ENCODE peak calls at places on chromosomes 3 and 15, in eight cellular contexts. One of them, this sample, is unnamed.

GRCh38 chr15:55669226-55669625 is 73.7 kb downstream of the PRTG start:
- DNase-seq in sigmoid colon: no peak
- DNase-seq in mucosa of descending colon: no peak
- DNase-seq in stomach: no peak
- DNase-seq in AG10803: no peak
- DNase-seq in adrenal gland: no peak
- DNase-seq in OCI-LY7: no peak
- DNase-seq in hepatocyte: no peak
- DNase-seq in this sample: no peak

GRCh38 chr3:8576841-8577553 is 67.6 kb downstream of the SSUH2 start:
- DNase-seq in stomach: no peak
- DNase-seq in mucosa of descending colon: no peak
- DNase-seq in adrenal gland: peak
- DNase-seq in AG10803: peak
- DNase-seq in hepatocyte: no peak
- DNase-seq in OCI-LY7: no peak
- DNase-seq in sigmoid colon: no peak
- DNase-seq in this sample: peak

GRCh38 chr3:164460851-164461250 is 617.4 kb downstream of the SI start:
- DNase-seq in sigmoid colon: no peak
- DNase-seq in hepatocyte: no peak
- DNase-seq in mucosa of descending colon: no peak
- DNase-seq in OCI-LY7: no peak
- DNase-seq in AG10803: peak
- DNase-seq in stomach: no peak
- DNase-seq in adrenal gland: no peak
- DNase-seq in this sample: peak

GRCh38 chr3:115325539-115325938 is 178.5 kb upstream of the ZBTB20 start:
- DNase-seq in hepatocyte: peak
- DNase-seq in sigmoid colon: no peak
- DNase-seq in AG10803: peak
- DNase-seq in OCI-LY7: peak
- DNase-seq in adrenal gland: no peak
- DNase-seq in mucosa of descending colon: no peak
- DNase-seq in stomach: no peak
- DNase-seq in this sample: peak

GRCh38 chr3:7630925-7631324 is 770.0 kb downstream of the GRM7 start:
- DNase-seq in OCI-LY7: no peak
- DNase-seq in hepatocyte: peak
- DNase-seq in AG10803: no peak
- DNase-seq in mucosa of descending colon: no peak
- DNase-seq in stomach: peak
- DNase-seq in adrenal gland: peak
- DNase-seq in sigmoid colon: peak
- DNase-seq in this sample: peak

GRCh38 chr3:160697628-160698382 is 20.8 kb downstream of the ARL14 start:
- DNase-seq in adrenal gland: no peak
- DNase-seq in sigmoid colon: no peak
- DNase-seq in OCI-LY7: no peak
- DNase-seq in stomach: no peak
- DNase-seq in AG10803: peak
- DNase-seq in hepatocyte: no peak
- DNase-seq in mucosa of descending colon: no peak
- DNase-seq in this sample: peak

GRCh38 chr3:125959317-125960065 is 9.5 kb upstream of the ROPN1B start:
- DNase-seq in mucosa of descending colon: peak
- DNase-seq in AG10803: no peak
- DNase-seq in adrenal gland: no peak
- DNase-seq in stomach: no peak
- DNase-seq in hepatocyte: no peak
- DNase-seq in sigmoid colon: no peak
- DNase-seq in OCI-LY7: no peak
- DNase-seq in this sample: no peak

GRCh38 chr3:123090700-123091585 is 24.1 kb downstream of the PDIA5 start:
- DNase-seq in stomach: no peak
- DNase-seq in hepatocyte: no peak
- DNase-seq in adrenal gland: no peak
- DNase-seq in sigmoid colon: no peak
- DNase-seq in mucosa of descending colon: no peak
- DNase-seq in AG10803: no peak
- DNase-seq in OCI-LY7: no peak
- DNase-seq in this sample: no peak

GRCh38 chr3:16849795-16850194 is 35.0 kb upstream of the PLCL2 start:
- DNase-seq in hepatocyte: no peak
- DNase-seq in mucosa of descending colon: no peak
- DNase-seq in AG10803: peak
- DNase-seq in sigmoid colon: no peak
- DNase-seq in adrenal gland: no peak
- DNase-seq in OCI-LY7: no peak
- DNase-seq in stomach: no peak
- DNase-seq in this sample: peak

GRCh38 chr3:100932491-100932890 is 60.7 kb downstream of the ABI3BP start:
- DNase-seq in adrenal gland: no peak
- DNase-seq in OCI-LY7: no peak
- DNase-seq in mucosa of descending colon: no peak
- DNase-seq in AG10803: no peak
- DNase-seq in stomach: no peak
- DNase-seq in sigmoid colon: no peak
- DNase-seq in hepatocyte: no peak
- DNase-seq in this sample: no peak

GRCh38 chr15:58856090-58856489 is 77.4 kb downstream of the SLTM start:
- DNase-seq in adrenal gland: no peak
- DNase-seq in stomach: no peak
- DNase-seq in AG10803: peak
- DNase-seq in mucosa of descending colon: no peak
- DNase-seq in OCI-LY7: no peak
- DNase-seq in sigmoid colon: no peak
- DNase-seq in hepatocyte: no peak
- DNase-seq in this sample: peak

GRCh38 chr3:40414270-40414669 is 27.3 kb downstream of the ENTPD3 start:
- DNase-seq in hepatocyte: no peak
- DNase-seq in stomach: no peak
- DNase-seq in OCI-LY7: no peak
- DNase-seq in mucosa of descending colon: no peak
- DNase-seq in AG10803: no peak
- DNase-seq in adrenal gland: no peak
- DNase-seq in sigmoid colon: no peak
- DNase-seq in this sample: no peak

GRCh38 chr3:66394261-66395249 is 106.3 kb downstream of the LRIG1 start:
- DNase-seq in OCI-LY7: no peak
- DNase-seq in adrenal gland: no peak
- DNase-seq in AG10803: peak
- DNase-seq in sigmoid colon: peak
- DNase-seq in mucosa of descending colon: no peak
- DNase-seq in hepatocyte: no peak
- DNase-seq in stomach: no peak
- DNase-seq in this sample: peak

GRCh38 chr15:22978691-22979068 is 1.5 kb downstream of the CYFIP1 start:
- DNase-seq in OCI-LY7: no peak
- DNase-seq in hepatocyte: no peak
- DNase-seq in stomach: no peak
- DNase-seq in sigmoid colon: peak
- DNase-seq in mucosa of descending colon: no peak
- DNase-seq in adrenal gland: no peak
- DNase-seq in AG10803: no peak
- DNase-seq in this sample: no peak

GRCh38 chr15:83837946-83838571 is 184.1 kb downstream of the ADAMTSL3 start:
- DNase-seq in AG10803: no peak
- DNase-seq in mucosa of descending colon: no peak
- DNase-seq in stomach: peak
- DNase-seq in OCI-LY7: peak
- DNase-seq in adrenal gland: peak
- DNase-seq in hepatocyte: peak
- DNase-seq in sigmoid colon: no peak
- DNase-seq in this sample: no peak

DNA sequence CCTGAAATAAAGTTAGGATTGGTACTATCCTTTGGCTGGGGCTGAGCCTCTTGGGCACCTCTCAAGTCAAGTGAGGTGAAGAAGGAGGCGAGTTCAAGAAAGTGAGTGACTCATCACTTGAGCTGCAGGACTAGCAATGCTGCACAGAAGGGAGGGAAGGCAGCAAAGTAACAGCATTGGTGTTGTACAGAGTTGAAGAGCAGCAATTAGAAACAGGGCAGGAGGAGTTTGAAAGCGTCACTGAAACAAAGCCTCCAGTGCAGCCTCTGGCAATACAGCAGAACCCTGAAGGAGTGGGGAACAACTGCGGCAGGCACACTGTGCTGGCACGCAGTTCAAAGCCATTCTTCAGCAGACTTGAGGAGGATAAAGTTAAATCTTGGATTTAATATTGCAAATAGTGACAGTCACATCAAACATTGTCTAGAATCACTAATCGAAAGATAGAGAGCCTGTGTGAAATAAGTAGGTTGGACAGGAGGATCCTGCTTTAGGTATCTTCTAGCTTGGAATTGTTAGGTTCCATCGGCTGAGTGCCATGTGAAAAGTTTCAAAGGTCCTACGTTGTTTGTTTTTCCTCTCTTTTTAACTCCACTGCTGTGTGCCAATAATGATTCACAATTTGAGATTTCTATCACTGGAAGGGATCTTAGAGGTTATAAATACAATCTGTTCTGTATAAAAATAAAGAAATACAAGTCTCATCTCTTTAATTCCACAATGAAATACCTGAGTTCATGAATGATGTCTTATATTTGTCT is 479.8 kb downstream of the NAALADL2 start:
- DNase-seq in stomach: peak
- DNase-seq in mucosa of descending colon: no peak
- DNase-seq in hepatocyte: peak
- DNase-seq in AG10803: peak
- DNase-seq in adrenal gland: no peak
- DNase-seq in OCI-LY7: no peak
- DNase-seq in sigmoid colon: no peak
- DNase-seq in this sample: peak
- H3K4me3 ChIP-seq in stomach: no peak
- H3K4me3 ChIP-seq in mucosa of descending colon: no peak
- H3K4me3 ChIP-seq in hepatocyte: no peak
- H3K4me3 ChIP-seq in AG10803: no peak
- H3K4me3 ChIP-seq in adrenal gland: no peak
- H3K4me3 ChIP-seq in OCI-LY7: no peak
- H3K4me3 ChIP-seq in sigmoid colon: no peak
- H3K4me3 ChIP-seq in this sample: no peak

GRCh38 chr3:109548192-109548938 is 211.0 kb upstream of the DPPA4 start:
- DNase-seq in AG10803: no peak
- DNase-seq in sigmoid colon: no peak
- DNase-seq in adrenal gland: no peak
- DNase-seq in OCI-LY7: no peak
- DNase-seq in mucosa of descending colon: no peak
- DNase-seq in hepatocyte: no peak
- DNase-seq in stomach: no peak
- DNase-seq in this sample: no peak

GRCh38 chr3:109559389-109559788 is 222.0 kb upstream of the DPPA4 start:
- DNase-seq in mucosa of descending colon: no peak
- DNase-seq in stomach: no peak
- DNase-seq in OCI-LY7: no peak
- DNase-seq in hepatocyte: no peak
- DNase-seq in sigmoid colon: no peak
- DNase-seq in AG10803: no peak
- DNase-seq in adrenal gland: no peak
- DNase-seq in this sample: no peak

GRCh38 chr3:109553573-109554371 is 216.4 kb upstream of the DPPA4 start:
- DNase-seq in mucosa of descending colon: no peak
- DNase-seq in OCI-LY7: no peak
- DNase-seq in adrenal gland: no peak
- DNase-seq in AG10803: no peak
- DNase-seq in stomach: no peak
- DNase-seq in sigmoid colon: no peak
- DNase-seq in hepatocyte: no peak
- DNase-seq in this sample: no peak
- TF ChIP-seq CTCF in mucosa of descending colon: no peak
- TF ChIP-seq CTCF in OCI-LY7: no peak
- TF ChIP-seq CTCF in adrenal gland: no peak
- TF ChIP-seq CTCF in AG10803: no peak
- TF ChIP-seq CTCF in stomach: no peak
- TF ChIP-seq CTCF in sigmoid colon: no peak
- TF ChIP-seq CTCF in hepatocyte: peak
- TF ChIP-seq CTCF in this sample: no peak

GRCh38 chr15:42111924-42112323 is 17.6 kb upstream of the PLA2G4D start:
- DNase-seq in AG10803: no peak
- DNase-seq in mucosa of descending colon: no peak
- DNase-seq in OCI-LY7: no peak
- DNase-seq in stomach: no peak
- DNase-seq in hepatocyte: no peak
- DNase-seq in sigmoid colon: no peak
- DNase-seq in adrenal gland: no peak
- DNase-seq in this sample: no peak
- H3K4me3 ChIP-seq in AG10803: no peak
- H3K4me3 ChIP-seq in mucosa of descending colon: no peak
- H3K4me3 ChIP-seq in OCI-LY7: no peak
- H3K4me3 ChIP-seq in stomach: no peak
- H3K4me3 ChIP-seq in hepatocyte: no peak
- H3K4me3 ChIP-seq in sigmoid colon: no peak
- H3K4me3 ChIP-seq in adrenal gland: no peak
- H3K4me3 ChIP-seq in this sample: no peak

DNA sequence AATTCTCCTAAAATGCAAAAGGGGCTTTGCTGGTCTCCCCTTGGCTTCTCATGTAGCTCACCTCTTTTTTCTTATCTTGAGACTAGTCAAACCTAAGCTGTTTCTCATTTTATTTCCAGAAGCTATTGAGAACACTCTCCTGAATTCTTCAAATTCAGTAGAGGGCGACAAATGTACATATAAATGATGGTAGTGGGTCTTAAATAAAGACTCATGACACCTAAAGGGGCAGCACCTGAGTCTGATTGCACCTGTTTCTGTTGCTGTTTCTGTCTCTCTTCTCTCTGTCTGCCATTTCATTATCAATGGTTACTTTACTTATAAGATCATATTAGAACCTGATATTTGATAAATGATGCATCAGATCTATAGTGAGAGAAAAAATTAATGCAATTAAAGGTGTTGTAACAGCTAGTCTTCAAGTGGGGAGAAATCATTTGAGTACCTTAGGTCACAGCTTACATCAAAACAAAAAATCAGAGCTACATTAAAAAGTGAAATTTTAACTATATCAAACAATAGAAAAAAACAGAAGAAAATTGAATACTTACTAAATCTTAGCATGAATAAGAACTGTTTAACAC is 7.0 kb downstream of the ADIPOQ start:
- DNase-seq in OCI-LY7: peak
- DNase-seq in hepatocyte: peak
- DNase-seq in adrenal gland: no peak
- DNase-seq in stomach: no peak
- DNase-seq in mucosa of descending colon: no peak
- DNase-seq in sigmoid colon: no peak
- DNase-seq in AG10803: no peak
- DNase-seq in this sample: peak
- TF ChIP-seq CTCF in OCI-LY7: peak
- TF ChIP-seq CTCF in hepatocyte: peak
- TF ChIP-seq CTCF in adrenal gland: no peak
- TF ChIP-seq CTCF in stomach: peak
- TF ChIP-seq CTCF in mucosa of descending colon: no peak
- TF ChIP-seq CTCF in sigmoid colon: no peak
- TF ChIP-seq CTCF in AG10803: peak
- TF ChIP-seq CTCF in this sample: peak